ENCODE peak calls at places on chromosomes 1 and 21, in nine cellular contexts. Z, X, V, K, I, S, M, R and H are unnamed samples. For H3K9me3, the result is how much of the 10 kb centered on the place peaks cover.

GRCh38 chr1:61079898-61080336 is 2.4 kb upstream of the NFIA start:
- DNase-seq in K (no peak), X (no peak), I (peak), R (peak), S (peak), V (peak), Z (peak), M (peak), H (peak)

GRCh38 chr1:188949701-188950100 is 1528.0 kb downstream of the BRINP3 start:
- DNase-seq in X (no peak), M (no peak), Z (no peak), V (no peak), S (no peak), K (no peak), R (no peak), I (no peak), H (no peak)

GRCh38 chr1:197620660-197621273 is 154.5 kb downstream of the DENND1B start:
- DNase-seq in K (no peak), Z (no peak), M (no peak), R (peak), V (no peak), S (no peak), I (no peak), X (no peak), H (no peak)

GRCh38 chr1:187848321-187848720 is 1019.6 kb downstream of the PLA2G4A start:
- DNase-seq in X (no peak), M (no peak), I (no peak), V (no peak), K (no peak), S (no peak), R (no peak), Z (no peak), H (no peak)

GRCh38 chr21:45445369-45445768 is 40.4 kb downstream of the COL18A1 start:
- DNase-seq in R (no peak), I (no peak), Z (no peak), V (no peak), X (no peak), S (no peak), M (no peak), K (no peak), H (no peak)

GRCh38 chr1:90614872-90615271 is 102.2 kb downstream of the BARHL2 start:
- DNase-seq in M (no peak), K (no peak), Z (no peak), S (no peak), R (no peak), I (no peak), X (no peak), V (no peak), H (no peak)

GRCh38 chr21:34942911-34943310 is 106.2 kb downstream of the RUNX1 start:
- DNase-seq in S (no peak), Z (no peak), V (no peak), R (no peak), X (no peak), K (no peak), I (no peak), M (no peak), H (no peak)

GRCh38 chr1:111988743-111989453 is 570 bp downstream of the KCND3 start:
- DNase-seq in K (no peak), S (peak), Z (no peak), M (no peak), I (peak), R (no peak), X (no peak), V (no peak), H (peak)

GRCh38 chr1:6438047-6438525 is 13.5 kb downstream of the ESPN start:
- DNase-seq in Z (no peak), R (peak), S (no peak), K (peak), X (peak), V (peak), I (peak), M (no peak), H (peak)

GRCh38 chr1:183956559-183957188 is 80.9 kb downstream of the COLGALT2 start:
- DNase-seq in R (peak), S (no peak), X (no peak), K (peak), Z (peak), I (peak), V (no peak), M (no peak), H (no peak)

GRCh38 chr21:33989440-33989839 is 73.8 kb upstream of the ATP5PO start:
- DNase-seq in V (no peak), I (no peak), S (no peak), X (no peak), M (no peak), Z (no peak), R (no peak), K (no peak), H (no peak)

GRCh38 chr1:147579532-147580199 is 38.4 kb downstream of the BCL9 start:
- DNase-seq in Z (no peak), K (no peak), X (peak), I (peak), R (peak), V (no peak), M (no peak), S (peak), H (no peak)

GRCh38 chr1:110340207-110340468 is 961 bp downstream of the RBM15 start:
- DNase-seq in X (peak), V (no peak), S (peak), R (no peak), M (peak), Z (no peak), K (no peak), I (no peak), H (no peak)

GRCh38 chr1:189669846-189670245 is 807.8 kb downstream of the BRINP3 start:
- DNase-seq in M (no peak), Z (no peak), I (no peak), K (no peak), X (no peak), S (no peak), R (no peak), V (no peak), H (no peak)

GRCh38 chr1:160017592-160017991 is 14.2 kb downstream of the PIGM start:
- DNase-seq in Z (no peak), K (no peak), S (no peak), X (no peak), I (no peak), M (no peak), R (no peak), V (no peak), H (no peak)

DNA sequence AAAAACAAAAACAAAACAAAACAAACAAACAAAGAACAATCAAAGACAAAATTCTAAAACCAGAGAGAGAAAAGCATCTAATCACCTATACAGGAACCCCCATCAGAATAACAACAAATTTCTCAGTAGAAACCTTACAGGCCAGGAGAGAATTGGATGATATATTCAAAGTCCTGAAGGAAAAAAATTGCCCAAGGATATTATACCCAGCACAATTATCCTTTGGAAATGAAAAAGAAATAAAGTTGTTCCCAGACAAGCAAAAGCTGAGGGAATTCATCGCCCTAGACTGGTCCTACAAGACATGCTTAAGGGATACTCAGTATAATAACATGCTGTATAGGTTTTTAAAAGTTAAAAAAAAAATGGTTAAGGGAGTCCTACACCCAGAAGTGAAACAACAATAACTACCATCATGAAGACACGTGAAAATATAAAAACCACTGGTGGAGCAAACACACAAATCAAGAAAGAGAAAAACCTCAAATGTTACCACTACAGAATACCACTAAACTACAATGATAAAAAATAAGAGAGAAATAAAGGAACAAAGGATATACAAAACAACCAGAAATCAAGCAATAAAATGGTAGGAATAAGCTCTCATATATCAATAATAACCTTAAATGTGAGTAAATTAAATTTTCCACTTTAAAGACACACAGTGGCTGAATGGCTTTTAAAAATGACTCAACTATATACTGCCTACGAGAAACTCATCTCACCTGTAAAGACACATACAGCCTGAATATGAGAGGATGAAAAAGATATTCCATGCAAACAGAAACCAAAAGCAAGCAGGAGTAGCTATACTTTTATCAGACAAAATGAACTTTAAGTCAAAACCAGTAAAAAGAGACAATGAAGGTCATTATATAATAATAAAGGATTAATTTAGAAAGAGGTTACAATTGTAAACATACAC is 121.9 kb downstream of the ACBD6 start:
- DNase-seq in K (no peak), Z (no peak), X (no peak), M (no peak), R (no peak), S (no peak), I (no peak), V (no peak), H (no peak)
- H3K9me3 ChIP-seq in K (under half), Z (under half), X (under half), M (half or more), R (under half), S (under half), I (under half), V (under half), H (under half)

GRCh38 chr1:37474697-37475379 is 458 bp downstream of the ZC3H12A start:
- DNase-seq in Z (no peak), X (no peak), M (no peak), K (no peak), I (peak), R (no peak), S (peak), V (peak), H (no peak)

GRCh38 chr1:37476460-37477197 is 2.2 kb downstream of the ZC3H12A start:
- DNase-seq in V (no peak), X (peak), R (peak), S (peak), Z (no peak), I (peak), K (no peak), M (peak), H (peak)

GRCh38 chr1:37474051-37474696 is at the start of gene ZC3H12A:
- DNase-seq in I (peak), M (peak), V (peak), K (peak), Z (peak), R (peak), X (peak), S (peak), H (peak)

GRCh38 chr1:37476087-37476452 is 1.7 kb downstream of the ZC3H12A start:
- DNase-seq in M (no peak), R (no peak), K (no peak), S (no peak), I (no peak), Z (no peak), V (no peak), X (no peak), H (no peak)

GRCh38 chr1:37475380-37476086 is 1.2 kb downstream of the ZC3H12A start:
- DNase-seq in Z (no peak), S (peak), V (no peak), I (no peak), M (peak), X (no peak), R (no peak), K (no peak), H (no peak)
- H3K27ac ChIP-seq in Z (peak), S (peak), V (no peak), I (peak), M (peak), X (peak), R (peak), K (peak), H (no peak)

GRCh38 chr1:51421961-51422360 is 91.6 kb upstream of the TTC39A start:
- DNase-seq in I (no peak), Z (peak), X (peak), V (peak), M (no peak), S (no peak), R (peak), K (no peak), H (peak)
- H3K4me3 ChIP-seq in I (no peak), Z (no peak), X (no peak), V (peak), M (no peak), S (no peak), R (no peak), K (no peak), H (no peak)

GRCh38 chr1:226627050-226627755 is 78.6 kb downstream of the STUM start:
- DNase-seq in S (peak), M (peak), V (no peak), X (no peak), K (no peak), R (peak), I (no peak), Z (no peak), H (peak)
- H3K9me3 ChIP-seq in S (under half), M (under half), V (under half), X (under half), K (under half), R (under half), I (under half), Z (under half), H (under half)

DNA sequence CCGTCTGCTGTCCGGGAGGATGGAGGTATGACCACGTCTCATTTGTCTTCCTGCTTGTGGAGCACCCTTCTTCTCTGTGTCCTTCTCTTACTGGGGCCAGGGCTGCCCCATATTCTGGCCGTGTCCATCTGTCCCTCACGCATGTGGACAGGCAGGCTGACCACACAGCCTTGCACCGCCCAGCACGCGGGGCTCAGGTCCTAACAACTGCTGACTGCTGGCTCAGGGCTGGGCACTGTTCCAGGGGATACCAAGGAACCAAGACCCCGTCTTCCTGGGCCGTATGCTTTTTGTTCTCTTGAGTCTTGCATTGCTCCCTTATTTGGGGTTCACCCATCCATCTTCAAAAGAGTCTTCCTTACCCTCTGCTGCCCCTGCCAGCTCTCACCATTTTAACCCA is 17.5 kb upstream of the SPSB1 start:
- DNase-seq in R (no peak), X (no peak), M (no peak), I (no peak), S (no peak), K (no peak), V (no peak), Z (no peak), H (peak)
- H3K27ac ChIP-seq in R (no peak), X (no peak), M (no peak), I (no peak), S (no peak), K (no peak), V (no peak), Z (no peak), H (peak)

GRCh38 chr1:33131191-33131590 is 50.2 kb downstream of the AZIN2 start:
- DNase-seq in K (no peak), V (no peak), I (no peak), M (no peak), S (no peak), X (no peak), R (no peak), Z (no peak), H (no peak)

GRCh38 chr1:33127001-33127823 is 46.3 kb downstream of the AZIN2 start:
- DNase-seq in I (peak), V (peak), R (peak), Z (peak), M (peak), K (peak), X (peak), S (peak), H (peak)

GRCh38 chr1:33130297-33130696 is 49.3 kb downstream of the AZIN2 start:
- DNase-seq in I (no peak), K (no peak), S (no peak), X (no peak), M (no peak), V (no peak), R (peak), Z (no peak), H (peak)

GRCh38 chr1:33126411-33127000 is 45.6 kb downstream of the AZIN2 start:
- DNase-seq in X (no peak), K (no peak), I (no peak), Z (no peak), M (no peak), V (no peak), S (no peak), R (no peak), H (no peak)

DNA sequence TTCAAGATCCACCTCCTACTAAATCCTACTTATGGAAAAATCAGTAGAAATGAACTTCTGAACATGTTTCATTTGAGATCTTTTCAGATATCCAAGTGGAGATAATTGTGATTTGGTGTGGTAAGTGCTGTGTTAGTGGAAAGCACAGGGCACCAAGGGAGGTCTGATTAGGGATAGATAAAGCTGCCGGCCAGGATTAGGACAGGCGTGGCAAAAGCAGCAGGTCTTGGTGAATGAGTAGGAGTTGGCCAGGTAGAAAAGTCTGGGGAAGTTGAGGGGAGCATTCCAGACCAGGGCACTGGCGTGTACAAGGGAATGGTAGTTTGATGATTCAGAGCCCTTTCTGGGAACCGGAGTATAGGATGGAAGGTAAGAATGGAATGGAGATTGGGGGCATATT is 47.8 kb downstream of the AZIN2 start:
- DNase-seq in Z (no peak), X (no peak), M (no peak), K (no peak), V (no peak), I (no peak), R (no peak), S (no peak), H (no peak)
- H3K4me3 ChIP-seq in Z (no peak), X (no peak), M (no peak), K (peak), V (no peak), I (no peak), R (no peak), S (no peak), H (no peak)